ENCODE peak calls at places on chromosomes 6 and 20, in seven cellular contexts. One of them, this sample, is unnamed.

GRCh38 chr6:138562691-138563090 is 63.4 kb upstream of the NHSL1 start:
- ATAC-seq in Panc1: no peak
- ATAC-seq in activated naive CD4-positive, alpha-beta T cell treated with anti-CD3 and anti-CD28 coated beads, Interleukin-2, amount 50 U/mL, for 72 hours: no peak
- ATAC-seq in left colon: no peak
- ATAC-seq in stimulated activated naive CD8-positive, alpha-beta T cell treated with anti-CD3 and anti-CD28 coated beads, Interleukin-15, Interleukin-2, amounts not matched to agents 100 U/mL and 50 U/mL, for 24 hours: no peak
- ATAC-seq in mucosa of descending colon: no peak
- ATAC-seq in stimulated activated memory B cell treated with anti-CD40 and anti-IgM and Interleukin-4, amounts not matched to agents 10 μg/mL and 1 μg/mL and 100 μg/mL, for 72 hours: no peak
- ATAC-seq in this sample: no peak

GRCh38 chr6:138227316-138227781 is 9.1 kb upstream of the PBOV1 start:
- ATAC-seq in Panc1: no peak
- ATAC-seq in activated naive CD4-positive, alpha-beta T cell treated with anti-CD3 and anti-CD28 coated beads, Interleukin-2, amount 50 U/mL, for 72 hours: no peak
- ATAC-seq in left colon: peak
- ATAC-seq in stimulated activated naive CD8-positive, alpha-beta T cell treated with anti-CD3 and anti-CD28 coated beads, Interleukin-15, Interleukin-2, amounts not matched to agents 100 U/mL and 50 U/mL, for 24 hours: no peak
- ATAC-seq in mucosa of descending colon: peak
- ATAC-seq in stimulated activated memory B cell treated with anti-CD40 and anti-IgM and Interleukin-4, amounts not matched to agents 10 μg/mL and 1 μg/mL and 100 μg/mL, for 72 hours: no peak
- ATAC-seq in this sample: no peak

GRCh38 chr6:109736273-109737031 is 45.4 kb downstream of the FIG4 start:
- ATAC-seq in Panc1: no peak
- ATAC-seq in activated naive CD4-positive, alpha-beta T cell treated with anti-CD3 and anti-CD28 coated beads, Interleukin-2, amount 50 U/mL, for 72 hours: no peak
- ATAC-seq in left colon: no peak
- ATAC-seq in stimulated activated naive CD8-positive, alpha-beta T cell treated with anti-CD3 and anti-CD28 coated beads, Interleukin-15, Interleukin-2, amounts not matched to agents 100 U/mL and 50 U/mL, for 24 hours: no peak
- ATAC-seq in mucosa of descending colon: no peak
- ATAC-seq in stimulated activated memory B cell treated with anti-CD40 and anti-IgM and Interleukin-4, amounts not matched to agents 10 μg/mL and 1 μg/mL and 100 μg/mL, for 72 hours: no peak
- ATAC-seq in this sample: no peak

GRCh38 chr20:24987873-24988835 is 4.4 kb downstream of the APMAP start:
- ATAC-seq in Panc1: no peak
- ATAC-seq in activated naive CD4-positive, alpha-beta T cell treated with anti-CD3 and anti-CD28 coated beads, Interleukin-2, amount 50 U/mL, for 72 hours: no peak
- ATAC-seq in left colon: no peak
- ATAC-seq in stimulated activated naive CD8-positive, alpha-beta T cell treated with anti-CD3 and anti-CD28 coated beads, Interleukin-15, Interleukin-2, amounts not matched to agents 100 U/mL and 50 U/mL, for 24 hours: no peak
- ATAC-seq in mucosa of descending colon: no peak
- ATAC-seq in stimulated activated memory B cell treated with anti-CD40 and anti-IgM and Interleukin-4, amounts not matched to agents 10 μg/mL and 1 μg/mL and 100 μg/mL, for 72 hours: no peak
- ATAC-seq in this sample: no peak

GRCh38 chr6:64012351-64013060 is 376.9 kb downstream of the PHF3 start:
- ATAC-seq in Panc1: peak
- ATAC-seq in activated naive CD4-positive, alpha-beta T cell treated with anti-CD3 and anti-CD28 coated beads, Interleukin-2, amount 50 U/mL, for 72 hours: no peak
- ATAC-seq in left colon: peak
- ATAC-seq in stimulated activated naive CD8-positive, alpha-beta T cell treated with anti-CD3 and anti-CD28 coated beads, Interleukin-15, Interleukin-2, amounts not matched to agents 100 U/mL and 50 U/mL, for 24 hours: no peak
- ATAC-seq in mucosa of descending colon: peak
- ATAC-seq in stimulated activated memory B cell treated with anti-CD40 and anti-IgM and Interleukin-4, amounts not matched to agents 10 μg/mL and 1 μg/mL and 100 μg/mL, for 72 hours: no peak
- ATAC-seq in this sample: no peak

GRCh38 chr20:32034581-32035397 is 17.3 kb upstream of the HCK start:
- ATAC-seq in Panc1: peak
- ATAC-seq in activated naive CD4-positive, alpha-beta T cell treated with anti-CD3 and anti-CD28 coated beads, Interleukin-2, amount 50 U/mL, for 72 hours: no peak
- ATAC-seq in left colon: no peak
- ATAC-seq in stimulated activated naive CD8-positive, alpha-beta T cell treated with anti-CD3 and anti-CD28 coated beads, Interleukin-15, Interleukin-2, amounts not matched to agents 100 U/mL and 50 U/mL, for 24 hours: no peak
- ATAC-seq in mucosa of descending colon: peak
- ATAC-seq in stimulated activated memory B cell treated with anti-CD40 and anti-IgM and Interleukin-4, amounts not matched to agents 10 μg/mL and 1 μg/mL and 100 μg/mL, for 72 hours: peak
- ATAC-seq in this sample: no peak

GRCh38 chr6:63881791-63882190 is 246.2 kb downstream of the PHF3 start:
- ATAC-seq in Panc1: no peak
- ATAC-seq in activated naive CD4-positive, alpha-beta T cell treated with anti-CD3 and anti-CD28 coated beads, Interleukin-2, amount 50 U/mL, for 72 hours: no peak
- ATAC-seq in left colon: no peak
- ATAC-seq in stimulated activated naive CD8-positive, alpha-beta T cell treated with anti-CD3 and anti-CD28 coated beads, Interleukin-15, Interleukin-2, amounts not matched to agents 100 U/mL and 50 U/mL, for 24 hours: no peak
- ATAC-seq in mucosa of descending colon: no peak
- ATAC-seq in stimulated activated memory B cell treated with anti-CD40 and anti-IgM and Interleukin-4, amounts not matched to agents 10 μg/mL and 1 μg/mL and 100 μg/mL, for 72 hours: no peak
- ATAC-seq in this sample: no peak

GRCh38 chr6:152952045-152952444 is 30.8 kb downstream of the FBXO5 start:
- ATAC-seq in Panc1: no peak
- ATAC-seq in activated naive CD4-positive, alpha-beta T cell treated with anti-CD3 and anti-CD28 coated beads, Interleukin-2, amount 50 U/mL, for 72 hours: peak
- ATAC-seq in left colon: no peak
- ATAC-seq in stimulated activated naive CD8-positive, alpha-beta T cell treated with anti-CD3 and anti-CD28 coated beads, Interleukin-15, Interleukin-2, amounts not matched to agents 100 U/mL and 50 U/mL, for 24 hours: peak
- ATAC-seq in mucosa of descending colon: no peak
- ATAC-seq in stimulated activated memory B cell treated with anti-CD40 and anti-IgM and Interleukin-4, amounts not matched to agents 10 μg/mL and 1 μg/mL and 100 μg/mL, for 72 hours: no peak
- ATAC-seq in this sample: no peak

GRCh38 chr6:80467408-80467807 is 360.9 kb downstream of the BCKDHB start:
- ATAC-seq in Panc1: no peak
- ATAC-seq in activated naive CD4-positive, alpha-beta T cell treated with anti-CD3 and anti-CD28 coated beads, Interleukin-2, amount 50 U/mL, for 72 hours: no peak
- ATAC-seq in left colon: no peak
- ATAC-seq in stimulated activated naive CD8-positive, alpha-beta T cell treated with anti-CD3 and anti-CD28 coated beads, Interleukin-15, Interleukin-2, amounts not matched to agents 100 U/mL and 50 U/mL, for 24 hours: no peak
- ATAC-seq in mucosa of descending colon: no peak
- ATAC-seq in stimulated activated memory B cell treated with anti-CD40 and anti-IgM and Interleukin-4, amounts not matched to agents 10 μg/mL and 1 μg/mL and 100 μg/mL, for 72 hours: no peak
- ATAC-seq in this sample: no peak

GRCh38 chr6:32883789-32884188 is 29.8 kb downstream of the PSMB9 start:
- ATAC-seq in Panc1: no peak
- ATAC-seq in activated naive CD4-positive, alpha-beta T cell treated with anti-CD3 and anti-CD28 coated beads, Interleukin-2, amount 50 U/mL, for 72 hours: no peak
- ATAC-seq in left colon: no peak
- ATAC-seq in stimulated activated naive CD8-positive, alpha-beta T cell treated with anti-CD3 and anti-CD28 coated beads, Interleukin-15, Interleukin-2, amounts not matched to agents 100 U/mL and 50 U/mL, for 24 hours: no peak
- ATAC-seq in mucosa of descending colon: no peak
- ATAC-seq in stimulated activated memory B cell treated with anti-CD40 and anti-IgM and Interleukin-4, amounts not matched to agents 10 μg/mL and 1 μg/mL and 100 μg/mL, for 72 hours: no peak
- ATAC-seq in this sample: peak

GRCh38 chr20:56875052-56875663 is 246.1 kb downstream of the TFAP2C start:
- ATAC-seq in Panc1: peak
- ATAC-seq in activated naive CD4-positive, alpha-beta T cell treated with anti-CD3 and anti-CD28 coated beads, Interleukin-2, amount 50 U/mL, for 72 hours: no peak
- ATAC-seq in left colon: no peak
- ATAC-seq in stimulated activated naive CD8-positive, alpha-beta T cell treated with anti-CD3 and anti-CD28 coated beads, Interleukin-15, Interleukin-2, amounts not matched to agents 100 U/mL and 50 U/mL, for 24 hours: no peak
- ATAC-seq in mucosa of descending colon: peak
- ATAC-seq in stimulated activated memory B cell treated with anti-CD40 and anti-IgM and Interleukin-4, amounts not matched to agents 10 μg/mL and 1 μg/mL and 100 μg/mL, for 72 hours: no peak
- ATAC-seq in this sample: peak

GRCh38 chr6:118810420-118811027 is 83.4 kb upstream of the ASF1A start:
- ATAC-seq in Panc1: no peak
- ATAC-seq in activated naive CD4-positive, alpha-beta T cell treated with anti-CD3 and anti-CD28 coated beads, Interleukin-2, amount 50 U/mL, for 72 hours: peak
- ATAC-seq in left colon: peak
- ATAC-seq in stimulated activated naive CD8-positive, alpha-beta T cell treated with anti-CD3 and anti-CD28 coated beads, Interleukin-15, Interleukin-2, amounts not matched to agents 100 U/mL and 50 U/mL, for 24 hours: peak
- ATAC-seq in mucosa of descending colon: peak
- ATAC-seq in stimulated activated memory B cell treated with anti-CD40 and anti-IgM and Interleukin-4, amounts not matched to agents 10 μg/mL and 1 μg/mL and 100 μg/mL, for 72 hours: peak
- ATAC-seq in this sample: peak

GRCh38 chr6:162706236-162706635 is 21.3 kb downstream of the PRKN start:
- ATAC-seq in Panc1: no peak
- ATAC-seq in activated naive CD4-positive, alpha-beta T cell treated with anti-CD3 and anti-CD28 coated beads, Interleukin-2, amount 50 U/mL, for 72 hours: no peak
- ATAC-seq in left colon: no peak
- ATAC-seq in stimulated activated naive CD8-positive, alpha-beta T cell treated with anti-CD3 and anti-CD28 coated beads, Interleukin-15, Interleukin-2, amounts not matched to agents 100 U/mL and 50 U/mL, for 24 hours: no peak
- ATAC-seq in mucosa of descending colon: peak
- ATAC-seq in stimulated activated memory B cell treated with anti-CD40 and anti-IgM and Interleukin-4, amounts not matched to agents 10 μg/mL and 1 μg/mL and 100 μg/mL, for 72 hours: no peak
- ATAC-seq in this sample: no peak

GRCh38 chr6:137089305-137089704 is 44.5 kb upstream of the IL20RA start:
- ATAC-seq in Panc1: no peak
- ATAC-seq in activated naive CD4-positive, alpha-beta T cell treated with anti-CD3 and anti-CD28 coated beads, Interleukin-2, amount 50 U/mL, for 72 hours: no peak
- ATAC-seq in left colon: peak
- ATAC-seq in stimulated activated naive CD8-positive, alpha-beta T cell treated with anti-CD3 and anti-CD28 coated beads, Interleukin-15, Interleukin-2, amounts not matched to agents 100 U/mL and 50 U/mL, for 24 hours: no peak
- ATAC-seq in mucosa of descending colon: no peak
- ATAC-seq in stimulated activated memory B cell treated with anti-CD40 and anti-IgM and Interleukin-4, amounts not matched to agents 10 μg/mL and 1 μg/mL and 100 μg/mL, for 72 hours: no peak
- ATAC-seq in this sample: no peak

GRCh38 chr20:62893700-62894099 is 32.1 kb upstream of the TCFL5 start:
- ATAC-seq in Panc1: no peak
- ATAC-seq in activated naive CD4-positive, alpha-beta T cell treated with anti-CD3 and anti-CD28 coated beads, Interleukin-2, amount 50 U/mL, for 72 hours: no peak
- ATAC-seq in left colon: no peak
- ATAC-seq in stimulated activated naive CD8-positive, alpha-beta T cell treated with anti-CD3 and anti-CD28 coated beads, Interleukin-15, Interleukin-2, amounts not matched to agents 100 U/mL and 50 U/mL, for 24 hours: no peak
- ATAC-seq in mucosa of descending colon: no peak
- ATAC-seq in stimulated activated memory B cell treated with anti-CD40 and anti-IgM and Interleukin-4, amounts not matched to agents 10 μg/mL and 1 μg/mL and 100 μg/mL, for 72 hours: no peak
- ATAC-seq in this sample: no peak

GRCh38 chr6:18062733-18063132 is 59.7 kb downstream of the NHLRC1 start:
- ATAC-seq in Panc1: no peak
- ATAC-seq in activated naive CD4-positive, alpha-beta T cell treated with anti-CD3 and anti-CD28 coated beads, Interleukin-2, amount 50 U/mL, for 72 hours: no peak
- ATAC-seq in left colon: no peak
- ATAC-seq in stimulated activated naive CD8-positive, alpha-beta T cell treated with anti-CD3 and anti-CD28 coated beads, Interleukin-15, Interleukin-2, amounts not matched to agents 100 U/mL and 50 U/mL, for 24 hours: no peak
- ATAC-seq in mucosa of descending colon: no peak
- ATAC-seq in stimulated activated memory B cell treated with anti-CD40 and anti-IgM and Interleukin-4, amounts not matched to agents 10 μg/mL and 1 μg/mL and 100 μg/mL, for 72 hours: no peak
- ATAC-seq in this sample: no peak

GRCh38 chr20:13784271-13784892 is 337 bp downstream of the ESF1 start:
- ATAC-seq in Panc1: peak
- ATAC-seq in activated naive CD4-positive, alpha-beta T cell treated with anti-CD3 and anti-CD28 coated beads, Interleukin-2, amount 50 U/mL, for 72 hours: peak
- ATAC-seq in left colon: no peak
- ATAC-seq in stimulated activated naive CD8-positive, alpha-beta T cell treated with anti-CD3 and anti-CD28 coated beads, Interleukin-15, Interleukin-2, amounts not matched to agents 100 U/mL and 50 U/mL, for 24 hours: no peak
- ATAC-seq in mucosa of descending colon: no peak
- ATAC-seq in stimulated activated memory B cell treated with anti-CD40 and anti-IgM and Interleukin-4, amounts not matched to agents 10 μg/mL and 1 μg/mL and 100 μg/mL, for 72 hours: peak
- ATAC-seq in this sample: no peak

GRCh38 chr6:43945778-43946100 is 175.7 kb downstream of the VEGFA start:
- ATAC-seq in Panc1: no peak
- ATAC-seq in activated naive CD4-positive, alpha-beta T cell treated with anti-CD3 and anti-CD28 coated beads, Interleukin-2, amount 50 U/mL, for 72 hours: no peak
- ATAC-seq in left colon: no peak
- ATAC-seq in stimulated activated naive CD8-positive, alpha-beta T cell treated with anti-CD3 and anti-CD28 coated beads, Interleukin-15, Interleukin-2, amounts not matched to agents 100 U/mL and 50 U/mL, for 24 hours: no peak
- ATAC-seq in mucosa of descending colon: no peak
- ATAC-seq in stimulated activated memory B cell treated with anti-CD40 and anti-IgM and Interleukin-4, amounts not matched to agents 10 μg/mL and 1 μg/mL and 100 μg/mL, for 72 hours: no peak
- ATAC-seq in this sample: no peak

This sample was measured in esophagus mucosa.